ENCODE peak calls at places on chromosomes 4 and X, in seven cellular contexts. One of them, this sample, is unnamed.

GRCh38 chr4:68892861-68893260 is 58.7 kb downstream of the UGT2A3 start:
- DNase-seq in IMR-90: no peak
- DNase-seq in bronchial epithelial cell: no peak
- DNase-seq in T47D: no peak
- DNase-seq in epithelial cell of esophagus: no peak
- DNase-seq in Right ventricle myocardium superior: no peak
- DNase-seq in NCI-H526: no peak
- DNase-seq in this sample: no peak

GRCh38 chr4:188780686-188781085 is 641.4 kb downstream of the TRIML1 start:
- DNase-seq in epithelial cell of esophagus: no peak
- DNase-seq in NCI-H526: no peak
- DNase-seq in Right ventricle myocardium superior: no peak
- DNase-seq in bronchial epithelial cell: no peak
- DNase-seq in T47D: no peak
- DNase-seq in IMR-90: no peak
- DNase-seq in this sample: no peak

GRCh38 chr4:112410364-112410763 is 105.6 kb downstream of the NEUROG2 start:
- DNase-seq in NCI-H526: no peak
- DNase-seq in IMR-90: no peak
- DNase-seq in Right ventricle myocardium superior: no peak
- DNase-seq in epithelial cell of esophagus: peak; percentile 73
- DNase-seq in T47D: no peak
- DNase-seq in bronchial epithelial cell: peak; percentile 76
- DNase-seq in this sample: no peak

GRCh38 chr4:3867403-3868100 is 101.4 kb downstream of the ADRA2C start:
- DNase-seq in NCI-H526: no peak
- DNase-seq in T47D: no peak
- DNase-seq in IMR-90: no peak
- DNase-seq in bronchial epithelial cell: no peak
- DNase-seq in Right ventricle myocardium superior: peak; percentile 17
- DNase-seq in epithelial cell of esophagus: no peak
- DNase-seq in this sample: no peak

GRCh38 chr4:10733016-10733415 is 48.4 kb upstream of the CLNK start:
- DNase-seq in T47D: no peak
- DNase-seq in IMR-90: no peak
- DNase-seq in bronchial epithelial cell: no peak
- DNase-seq in epithelial cell of esophagus: no peak
- DNase-seq in NCI-H526: no peak
- DNase-seq in Right ventricle myocardium superior: no peak
- DNase-seq in this sample: no peak

GRCh38 chr4:15506464-15506863 is 36.8 kb downstream of the CC2D2A start:
- DNase-seq in Right ventricle myocardium superior: no peak
- DNase-seq in bronchial epithelial cell: peak; percentile 62
- DNase-seq in NCI-H526: no peak
- DNase-seq in IMR-90: peak; percentile 82
- DNase-seq in epithelial cell of esophagus: peak; percentile 53
- DNase-seq in T47D: no peak
- DNase-seq in this sample: no peak

GRCh38 chrX:76796311-76796710 is 368.8 kb downstream of the MAGEE1 start:
- DNase-seq in T47D: no peak
- DNase-seq in IMR-90: no peak
- DNase-seq in NCI-H526: no peak
- DNase-seq in Right ventricle myocardium superior: no peak
- DNase-seq in bronchial epithelial cell: peak; percentile 18
- DNase-seq in epithelial cell of esophagus: peak; percentile 24
- DNase-seq in this sample: no peak

GRCh38 chr4:99821918-99822503 is 5.4 kb downstream of the DAPP1 start:
- DNase-seq in bronchial epithelial cell: no peak
- DNase-seq in epithelial cell of esophagus: no peak
- DNase-seq in Right ventricle myocardium superior: no peak
- DNase-seq in T47D: no peak
- DNase-seq in NCI-H526: no peak
- DNase-seq in IMR-90: no peak
- DNase-seq in this sample: no peak